ENCODE peak calls at places on chromosomes 13 and 19, in nine cellular contexts. F, O, E, S, A, W, B, M and K are unnamed samples.

GRCh38 chr19:1217366-1217765 is 11.8 kb downstream of the STK11 start:
- DNase-seq in A (no peak), W (no peak), F (no peak), E (no peak), S (no peak), B (no peak), O (no peak), M (no peak), K (no peak)

GRCh38 chr19:48558018-48558684 is 6.2 kb downstream of the SULT2B1 start:
- DNase-seq in O (peak; percentile 75), A (no peak), E (no peak), B (no peak), W (no peak), M (no peak), F (no peak), S (no peak), K (no peak)

GRCh38 chr13:100604909-100605308 is 16.3 kb upstream of the GGACT start:
- DNase-seq in E (no peak), M (no peak), S (no peak), W (no peak), O (no peak), A (no peak), F (no peak), B (no peak), K (no peak)

GRCh38 chr13:89846890-89847585 is 1500.4 kb upstream of the MIR17HG start:
- DNase-seq in S (no peak), O (peak; percentile 50), W (no peak), M (no peak), F (no peak), E (no peak), A (no peak), B (no peak), K (no peak)

GRCh38 chr13:61286148-61286745 is 129.4 kb downstream of the PCDH20 start:
- DNase-seq in A (no peak), O (peak; percentile 42), W (no peak), E (peak; percentile 46), F (no peak), S (no peak), B (no peak), M (no peak), K (peak; percentile 4)

GRCh38 chr13:72726721-72727416 is 560 bp downstream of the MZT1 start:
- DNase-seq in S (peak; percentile 45), O (peak; percentile 6), A (peak; percentile 20), F (peak; percentile 9), B (peak; percentile 32), M (peak; percentile 39), E (no peak), W (peak; percentile 60), K (peak; percentile 67)

GRCh38 chr13:99087954-99088491 is 110.2 kb upstream of the DOCK9 start:
- DNase-seq in S (peak; percentile 21), W (no peak), O (peak; percentile 28), M (no peak), F (no peak), A (no peak), B (no peak), E (peak; percentile 81), K (peak; percentile 38)

GRCh38 chr19:39360599-39360998 is 18.4 kb downstream of the SAMD4B start:
- DNase-seq in E (no peak), S (no peak), B (no peak), W (no peak), O (no peak), M (no peak), F (no peak), A (no peak), K (no peak)

GRCh38 chr13:81425286-81425685 is 1084.4 kb upstream of the SPRY2 start:
- DNase-seq in E (no peak), O (no peak), B (no peak), W (no peak), A (no peak), M (no peak), F (no peak), S (no peak), K (no peak)

GRCh38 chr19:35986664-35987570 is 8.1 kb upstream of the SDHAF1 start:
- DNase-seq in O (no peak), B (peak; percentile 24), S (peak; percentile 47), E (peak; percentile 64), A (no peak), F (no peak), M (no peak), W (no peak), K (no peak)

GRCh38 chr19:30744741-30745475 is 372.7 kb downstream of the ZNF536 start:
- DNase-seq in O (no peak), M (no peak), E (no peak), S (no peak), B (no peak), F (no peak), A (no peak), W (no peak), K (no peak)

GRCh38 chr19:45474191-45474940 is 6.6 kb downstream of the FOSB start:
- DNase-seq in M (no peak), B (no peak), O (no peak), F (no peak), A (peak; percentile 58), E (no peak), S (no peak), W (no peak), K (no peak)

GRCh38 chr19:46631481-46631880 is 4.5 kb downstream of the GNG8 start:
- DNase-seq in F (no peak), M (no peak), O (no peak), E (no peak), B (no peak), S (no peak), A (no peak), W (no peak), K (no peak)

GRCh38 chr19:3366104-3366760 is at the start of gene NFIC:
- DNase-seq in E (no peak), A (no peak), F (no peak), M (peak; percentile 88), B (no peak), W (peak; percentile 87), O (peak; percentile 50), S (no peak), K (peak; percentile 77)